ENCODE peak calls at places on chromosomes 5 and 9, in eight cellular contexts. H, P, Q, U, Y, X, V and I are unnamed samples.

GRCh38 chr5:138491669-138492551 is 26.6 kb downstream of the EGR1 start:
- DNase-seq in H (peak; percentile 97), P (peak; percentile 93), Q (peak; percentile 90), U (peak; percentile 92), Y (peak; percentile 88), X (peak; percentile 90), V (peak; percentile 90), I (peak; percentile 74)

GRCh38 chr5:29024052-29024451 is 1985.7 kb upstream of the CDH9 start:
- DNase-seq in H (no peak), P (no peak), Q (no peak), U (no peak), Y (no peak), X (no peak), V (no peak), I (no peak)

GRCh38 chr9:129400001-129400970 is 220.6 kb downstream of the C9orf50 start:
- DNase-seq in H (peak; percentile 70), P (no peak), Q (no peak), U (no peak), Y (no peak), X (no peak), V (no peak), I (no peak)

GRCh38 chr5:106481375-106481774 is 1189.4 kb downstream of the EFNA5 start:
- DNase-seq in H (no peak), P (no peak), Q (no peak), U (peak; percentile 9), Y (no peak), X (peak; percentile 23), V (peak; percentile 4), I (no peak)

GRCh38 chr5:57696906-57697590 is 214.4 kb upstream of the ACTBL2 start:
- DNase-seq in H (no peak), P (no peak), Q (no peak), U (no peak), Y (no peak), X (peak; percentile 85), V (no peak), I (no peak)

GRCh38 chr5:181217805-181218065 is 5.3 kb upstream of the TRIM41 start:
- DNase-seq in H (peak; percentile 84), P (no peak), Q (no peak), U (peak; percentile 29), Y (peak; percentile 75), X (no peak), V (no peak), I (no peak)

GRCh38 chr5:181109489-181110013 is 21.4 kb downstream of the OR2V1 start:
- DNase-seq in H (no peak), P (no peak), Q (no peak), U (no peak), Y (no peak), X (no peak), V (no peak), I (no peak)

GRCh38 chr5:54234304-54234938 is 76.0 kb downstream of the ARL15 start:
- DNase-seq in H (no peak), P (no peak), Q (no peak), U (peak; percentile 64), Y (peak; percentile 49), X (peak; percentile 81), V (peak; percentile 73), I (peak; percentile 40)

GRCh38 chr5:8756498-8757084 is 789.3 kb downstream of the SEMA5A start:
- DNase-seq in H (no peak), P (no peak), Q (no peak), U (peak; percentile 73), Y (peak; percentile 45), X (peak; percentile 78), V (peak; percentile 78), I (peak; percentile 36)

GRCh38 chr5:105587963-105588662 is 2025.5 kb upstream of the NUDT12 start:
- DNase-seq in H (no peak), P (no peak), Q (no peak), U (no peak), Y (no peak), X (no peak), V (no peak), I (no peak)

GRCh38 chr5:133365326-133365725 is 247.0 kb downstream of the FSTL4 start:
- DNase-seq in H (no peak), P (no peak), Q (no peak), U (no peak), Y (no peak), X (no peak), V (no peak), I (no peak)
- TF ChIP-seq CTCF in H (no peak), P (no peak), Q (no peak), U (peak; percentile 25), Y (peak; percentile 61), X (no peak), V (no peak), I (peak; percentile 19)

DNA sequence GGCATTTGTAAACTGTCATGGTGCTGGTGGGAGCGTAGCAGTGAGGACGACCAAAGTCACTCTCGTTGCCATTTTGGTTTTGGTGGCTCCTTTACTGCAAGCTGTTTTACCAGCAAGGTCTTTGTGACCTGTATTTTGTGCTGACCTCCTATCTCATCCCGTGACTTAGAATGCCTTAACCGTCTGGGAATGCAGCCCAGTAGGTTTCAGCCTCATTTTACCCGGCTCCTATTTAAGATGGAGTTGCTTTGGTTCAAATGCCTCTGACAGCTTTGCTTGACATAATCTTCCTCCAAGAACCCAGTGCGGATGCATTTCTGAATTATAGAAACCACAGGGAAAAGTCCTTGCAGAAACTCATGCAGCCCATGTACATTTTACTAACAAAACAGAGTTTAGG is 3.9 kb upstream of the RASGRF2 start:
- DNase-seq in H (no peak), P (no peak), Q (no peak), U (no peak), Y (no peak), X (no peak), V (no peak), I (no peak)
- H3K4me3 ChIP-seq in H (no peak overlapping the region), P (no peak overlapping the region), Q (no peak overlapping the region), U (no peak overlapping the region), Y (no peak overlapping the region), X (no peak overlapping the region), V (peak overlapping the region; percentile 9), I (no peak overlapping the region)

GRCh38 chr9:121929893-121930875 is 162.9 kb downstream of the TTLL11 start:
- DNase-seq in H (no peak), P (no peak), Q (no peak), U (no peak), Y (no peak), X (no peak), V (no peak), I (no peak)
- TF ChIP-seq CTCF in H (no peak), P (no peak), Q (no peak), U (peak; percentile 29), Y (peak; percentile 61), X (no peak), V (peak; percentile 12), I (no peak)

DNA sequence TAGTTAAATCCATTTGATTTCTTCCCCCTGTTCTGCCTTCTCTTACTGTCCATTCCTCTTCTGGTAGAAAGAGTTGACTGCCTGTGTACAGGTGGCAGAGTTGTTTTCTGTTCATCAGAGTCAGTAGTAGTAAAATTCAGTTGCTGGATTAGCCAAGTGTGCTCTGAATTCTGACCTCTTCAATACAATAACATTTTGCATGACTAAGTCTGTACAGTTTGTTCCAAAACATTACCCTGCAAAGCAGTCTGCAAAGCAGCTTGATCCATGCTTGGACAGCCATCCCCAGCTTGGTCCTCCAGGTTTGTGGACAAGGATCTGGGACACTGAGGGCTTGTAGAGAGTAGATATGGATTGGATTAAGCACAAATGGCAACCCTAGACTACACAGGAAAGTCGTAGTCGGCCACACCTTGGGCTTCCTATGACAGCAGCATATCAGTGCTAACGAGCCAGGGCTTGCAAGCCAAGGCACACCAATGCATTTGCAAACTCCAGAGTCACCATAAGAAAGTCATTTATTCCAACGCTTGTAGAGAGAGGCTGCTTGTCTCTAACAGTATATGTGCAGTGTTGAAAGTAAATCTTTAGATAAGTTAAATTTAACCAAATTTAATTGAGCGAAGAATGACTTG is 25.2 kb downstream of the IL12B start:
- DNase-seq in H (no peak), P (no peak), Q (no peak), U (peak; percentile 41), Y (no peak), X (peak; percentile 49), V (no peak), I (no peak)
- H3K4me3 ChIP-seq in H (no peak overlapping the region), P (no peak overlapping the region), Q (no peak overlapping the region), U (no peak overlapping the region), Y (no peak overlapping the region), X (no peak overlapping the region), V (no peak overlapping the region), I (no peak overlapping the region)

DNA sequence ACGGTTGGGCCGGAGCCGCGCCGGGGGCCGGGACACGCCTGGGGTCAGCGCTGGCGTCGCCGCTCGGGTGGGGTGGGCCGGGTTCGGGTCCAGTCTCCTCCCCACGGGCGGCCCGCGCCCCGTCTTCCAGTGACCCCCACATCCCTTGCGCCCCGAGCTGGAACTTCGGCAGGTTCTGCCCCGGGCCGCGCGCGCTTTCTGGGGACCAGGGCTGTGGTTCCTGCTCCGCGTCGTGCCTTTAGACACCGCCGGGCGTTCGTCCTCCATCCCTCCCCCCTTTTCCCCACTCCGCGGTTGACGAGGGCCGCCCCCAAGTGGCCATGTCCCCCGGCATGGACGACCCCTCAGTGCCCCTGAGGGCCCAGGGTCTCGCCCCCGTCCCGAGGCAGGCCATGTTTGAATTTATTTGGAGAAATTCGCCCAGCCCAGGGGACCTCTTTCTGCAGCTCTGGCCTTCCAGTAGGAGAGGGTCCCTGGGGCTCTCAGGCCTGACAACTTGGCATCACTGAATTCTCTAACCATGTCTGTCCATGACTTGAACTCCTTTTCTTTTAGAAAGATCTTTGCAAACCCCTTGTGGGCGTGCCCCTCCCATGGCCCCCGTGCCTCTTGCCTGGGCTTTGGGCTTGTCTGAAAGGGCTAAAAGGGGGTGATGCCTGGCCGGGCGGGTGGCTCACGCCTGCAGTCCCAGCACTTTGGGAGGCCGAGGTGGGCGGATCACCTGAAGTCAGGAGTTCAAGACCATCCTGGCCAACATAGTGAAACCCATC is 3.4 kb upstream of the SQSTM1 start:
- DNase-seq in H (peak; percentile 89), P (no peak), Q (no peak), U (no peak), Y (no peak), X (no peak), V (no peak), I (no peak)
- TF ChIP-seq CTCF in H (no peak), P (no peak), Q (no peak), U (no peak), Y (no peak), X (no peak), V (no peak), I (no peak)

DNA sequence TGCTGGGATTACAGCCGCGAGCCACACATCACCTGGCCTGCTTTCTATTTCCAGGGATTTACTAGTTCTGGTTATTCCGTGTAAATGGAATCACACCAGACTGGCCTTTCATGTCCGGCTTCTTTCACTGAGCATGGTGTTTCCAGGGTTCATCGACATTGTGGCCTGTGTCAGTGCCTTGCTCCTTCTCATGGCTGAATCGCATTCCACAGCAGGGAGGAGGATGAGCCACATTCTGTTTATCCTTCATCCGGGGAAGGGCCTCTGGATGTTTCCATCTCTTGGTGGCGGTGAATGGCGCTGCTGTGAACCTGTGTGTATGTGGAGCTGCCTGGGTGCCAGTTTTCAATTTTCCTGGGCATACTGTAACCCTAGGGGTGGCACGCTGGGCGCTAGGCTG is 58.7 kb upstream of the RNU6ATAC start:
- DNase-seq in H (peak; percentile 51), P (no peak), Q (no peak), U (no peak), Y (no peak), X (no peak), V (no peak), I (no peak)
- H3K4me3 ChIP-seq in H (no peak overlapping the region), P (no peak overlapping the region), Q (no peak overlapping the region), U (no peak overlapping the region), Y (no peak overlapping the region), X (no peak overlapping the region), V (no peak overlapping the region), I (no peak overlapping the region)

GRCh38 chr5:145500712-145501111 is 334.4 kb downstream of the PRELID2 start:
- DNase-seq in H (no peak), P (no peak), Q (no peak), U (no peak), Y (no peak), X (no peak), V (no peak), I (no peak)
- TF ChIP-seq CTCF in H (no peak), P (no peak), Q (no peak), U (no peak), Y (no peak), X (no peak), V (no peak), I (no peak)